ENCODE peak calls at places on chromosomes 6 and 20, in nine cellular contexts. B is bronchial epithelial cell; J is NCI-H446 treated with DMSO at 0.1 percent for 48 hours; S is psoas muscle; K is stimulated activated CD4-positive, alpha-beta T cell treated with anti-CD3 and anti-CD28 coated beads, Interleukin-12 subunit alpha, Interleukin-12 subunit beta, amount 100 ng/mL, for 24 hours; G is fibroblast of mammary gland; F is progenitor cell of endocrine pancreas; Y is neural crest cell; H is Panc1. Z is an unnamed sample.
A peak's percentile ranks its signal among the peaks of the same experiment; 100 is the strongest.

GRCh38 chr20:46400828-46401477 is 5.5 kb downstream of the ELMO2 start:
- DNase-seq in K (no peak), Y (no peak), H (no peak), F (no peak), G (peak; percentile 61), B (peak; percentile 25), S (no peak), J (no peak), Z (no peak)

GRCh38 chr6:42820509-42821340 is 38.9 kb downstream of the BICRAL start:
- DNase-seq in F (no peak), B (no peak), K (no peak), H (no peak), G (no peak), S (peak; percentile 45), Y (no peak), J (no peak), Z (no peak)

GRCh38 chr6:84639396-84639795 is 125.0 kb downstream of the TBX18 start:
- DNase-seq in G (no peak), B (peak; percentile 59), H (no peak), F (no peak), Y (no peak), J (no peak), S (no peak), K (no peak), Z (no peak)

GRCh38 chr6:127690092-127690491 is 113.1 kb downstream of the C6orf58 start:
- DNase-seq in F (no peak), B (peak; percentile 29), H (no peak), J (no peak), S (no peak), K (no peak), Y (no peak), G (peak; percentile 43), Z (no peak)

GRCh38 chr20:61488030-61488429 is 236.0 kb downstream of the CDH4 start:
- DNase-seq in G (no peak), Y (no peak), H (no peak), K (no peak), F (no peak), S (no peak), J (no peak), B (no peak), Z (no peak)

GRCh38 chr6:6474170-6474920 is 114.2 kb upstream of the LY86 start:
- DNase-seq in J (no peak), K (no peak), B (no peak), S (no peak), Y (no peak), G (no peak), H (no peak), F (no peak), Z (no peak)

GRCh38 chr20:38156888-38157634 is 8.0 kb downstream of the TGM2 start:
- DNase-seq in S (peak; percentile 55), K (no peak), G (no peak), F (no peak), B (no peak), Y (no peak), J (no peak), H (no peak), Z (no peak)

GRCh38 chr6:148455225-148455624 is 112.6 kb downstream of the SASH1 start:
- DNase-seq in Y (no peak), F (no peak), K (no peak), S (no peak), B (no peak), J (no peak), G (peak; percentile 94), H (no peak), Z (no peak)

GRCh38 chr6:35363293-35363750 is 21.0 kb downstream of the PPARD start:
- DNase-seq in Y (peak; percentile 38), B (no peak), K (no peak), F (no peak), G (peak; percentile 82), H (no peak), S (peak; percentile 59), J (no peak), Z (no peak)

GRCh38 chr6:156780117-156780641 is 3.0 kb downstream of the ARID1B start:
- DNase-seq in Y (no peak), S (no peak), G (peak; percentile 94), B (peak; percentile 96), K (no peak), F (no peak), J (peak; percentile 75), H (peak; percentile 77), Z (peak; percentile 84)

GRCh38 chr6:16080204-16080603 is 48.7 kb upstream of the MYLIP start:
- DNase-seq in S (no peak), G (no peak), B (no peak), F (no peak), Y (no peak), H (no peak), J (no peak), K (no peak), Z (no peak)

GRCh38 chr20:10250902-10251301 is 32.3 kb downstream of the SNAP25 start:
- DNase-seq in G (no peak), B (peak; percentile 99), Y (no peak), F (no peak), J (no peak), K (no peak), S (no peak), H (peak; percentile 89), Z (no peak)

GRCh38 chr20:63045991-63046390 is 39.2 kb upstream of the BHLHE23 start:
- DNase-seq in G (no peak), K (no peak), B (no peak), H (no peak), F (no peak), Y (no peak), J (no peak), S (no peak), Z (no peak)

GRCh38 chr6:117910549-117910948 is 3.5 kb downstream of the SLC35F1 start:
- DNase-seq in B (no peak), J (no peak), S (no peak), F (no peak), H (no peak), Y (no peak), K (no peak), G (no peak), Z (no peak)

Z was measured in substantia nigra.